ENCODE peak calls at places on chromosome 6, in four cellular contexts. One of them, this sample, is unnamed.

GRCh38 chr6:150417899-150418824 is 49.4 kb downstream of the IYD start:
- DNase-seq in transverse colon: peak; percentile 27
- DNase-seq in COR-L47: no peak
- DNase-seq in stimulated activated CD4-positive, alpha-beta T cell treated with anti-CD3 and anti-CD28 coated beads, Interleukin-1b, Interleukin-23, amount 100 ng/mL, for 48 hours: peak; percentile 3
- DNase-seq in this sample: peak; percentile 74

GRCh38 chr6:132198040-132198439 is 203.2 kb downstream of the MOXD1 start:
- DNase-seq in transverse colon: no peak
- DNase-seq in COR-L47: no peak
- DNase-seq in stimulated activated CD4-positive, alpha-beta T cell treated with anti-CD3 and anti-CD28 coated beads, Interleukin-1b, Interleukin-23, amount 100 ng/mL, for 48 hours: no peak
- DNase-seq in this sample: no peak

GRCh38 chr6:74448850-74449249 is 752.8 kb downstream of the CD109 start:
- DNase-seq in transverse colon: no peak
- DNase-seq in COR-L47: no peak
- DNase-seq in stimulated activated CD4-positive, alpha-beta T cell treated with anti-CD3 and anti-CD28 coated beads, Interleukin-1b, Interleukin-23, amount 100 ng/mL, for 48 hours: no peak
- DNase-seq in this sample: no peak

GRCh38 chr6:165920896-165921671 is 246.6 kb downstream of the TBXT start:
- DNase-seq in transverse colon: no peak
- DNase-seq in COR-L47: no peak
- DNase-seq in stimulated activated CD4-positive, alpha-beta T cell treated with anti-CD3 and anti-CD28 coated beads, Interleukin-1b, Interleukin-23, amount 100 ng/mL, for 48 hours: no peak
- DNase-seq in this sample: no peak

GRCh38 chr6:85143686-85144085 is 306.2 kb upstream of the NT5E start:
- DNase-seq in transverse colon: no peak
- DNase-seq in COR-L47: no peak
- DNase-seq in stimulated activated CD4-positive, alpha-beta T cell treated with anti-CD3 and anti-CD28 coated beads, Interleukin-1b, Interleukin-23, amount 100 ng/mL, for 48 hours: no peak
- DNase-seq in this sample: no peak

GRCh38 chr6:168348186-168348585 is 28.6 kb upstream of the DACT2 start:
- DNase-seq in transverse colon: no peak
- DNase-seq in COR-L47: no peak
- DNase-seq in stimulated activated CD4-positive, alpha-beta T cell treated with anti-CD3 and anti-CD28 coated beads, Interleukin-1b, Interleukin-23, amount 100 ng/mL, for 48 hours: no peak
- DNase-seq in this sample: no peak

GRCh38 chr6:143328885-143329284 is 121.6 kb downstream of the ADAT2 start:
- DNase-seq in transverse colon: no peak
- DNase-seq in COR-L47: no peak
- DNase-seq in stimulated activated CD4-positive, alpha-beta T cell treated with anti-CD3 and anti-CD28 coated beads, Interleukin-1b, Interleukin-23, amount 100 ng/mL, for 48 hours: no peak
- DNase-seq in this sample: no peak

GRCh38 chr6:113120214-113120576 is 737.0 kb upstream of the MARCKS start:
- DNase-seq in transverse colon: no peak
- DNase-seq in COR-L47: no peak
- DNase-seq in stimulated activated CD4-positive, alpha-beta T cell treated with anti-CD3 and anti-CD28 coated beads, Interleukin-1b, Interleukin-23, amount 100 ng/mL, for 48 hours: no peak
- DNase-seq in this sample: no peak

GRCh38 chr6:113859349-113860164 is 2.4 kb downstream of the MARCKS start:
- DNase-seq in transverse colon: peak; percentile 57
- DNase-seq in COR-L47: no peak
- DNase-seq in stimulated activated CD4-positive, alpha-beta T cell treated with anti-CD3 and anti-CD28 coated beads, Interleukin-1b, Interleukin-23, amount 100 ng/mL, for 48 hours: no peak
- DNase-seq in this sample: no peak

GRCh38 chr6:74259931-74260330 is 563.9 kb downstream of the CD109 start:
- DNase-seq in transverse colon: no peak
- DNase-seq in COR-L47: no peak
- DNase-seq in stimulated activated CD4-positive, alpha-beta T cell treated with anti-CD3 and anti-CD28 coated beads, Interleukin-1b, Interleukin-23, amount 100 ng/mL, for 48 hours: no peak
- DNase-seq in this sample: no peak

GRCh38 chr6:154510144-154510905 is at the start of gene CNKSR3:
- DNase-seq in transverse colon: peak; percentile 81
- DNase-seq in COR-L47: peak; percentile 49
- DNase-seq in stimulated activated CD4-positive, alpha-beta T cell treated with anti-CD3 and anti-CD28 coated beads, Interleukin-1b, Interleukin-23, amount 100 ng/mL, for 48 hours: peak; percentile 20
- DNase-seq in this sample: no peak

GRCh38 chr6:7241709-7242645 is 71.0 kb downstream of the SSR1 start:
- DNase-seq in transverse colon: peak; percentile 57
- DNase-seq in COR-L47: no peak
- DNase-seq in stimulated activated CD4-positive, alpha-beta T cell treated with anti-CD3 and anti-CD28 coated beads, Interleukin-1b, Interleukin-23, amount 100 ng/mL, for 48 hours: no peak
- DNase-seq in this sample: no peak

GRCh38 chr6:148152244-148152643 is 190.4 kb upstream of the SASH1 start:
- DNase-seq in transverse colon: peak; percentile 10
- DNase-seq in COR-L47: no peak
- DNase-seq in stimulated activated CD4-positive, alpha-beta T cell treated with anti-CD3 and anti-CD28 coated beads, Interleukin-1b, Interleukin-23, amount 100 ng/mL, for 48 hours: no peak
- DNase-seq in this sample: no peak

GRCh38 chr6:113654396-113654795 is 202.7 kb upstream of the MARCKS start:
- DNase-seq in transverse colon: peak; percentile 39
- DNase-seq in COR-L47: no peak
- DNase-seq in stimulated activated CD4-positive, alpha-beta T cell treated with anti-CD3 and anti-CD28 coated beads, Interleukin-1b, Interleukin-23, amount 100 ng/mL, for 48 hours: no peak
- DNase-seq in this sample: no peak

GRCh38 chr6:104702126-104702841 is 157.4 kb downstream of the HACE1 start:
- DNase-seq in transverse colon: no peak
- DNase-seq in COR-L47: no peak
- DNase-seq in stimulated activated CD4-positive, alpha-beta T cell treated with anti-CD3 and anti-CD28 coated beads, Interleukin-1b, Interleukin-23, amount 100 ng/mL, for 48 hours: no peak
- DNase-seq in this sample: no peak

GRCh38 chr6:89481695-89482094 is 48.7 kb downstream of the ANKRD6 start:
- DNase-seq in transverse colon: no peak
- DNase-seq in COR-L47: no peak
- DNase-seq in stimulated activated CD4-positive, alpha-beta T cell treated with anti-CD3 and anti-CD28 coated beads, Interleukin-1b, Interleukin-23, amount 100 ng/mL, for 48 hours: no peak
- DNase-seq in this sample: no peak

GRCh38 chr6:134253681-134254080 is 64.2 kb downstream of the SGK1 start:
- DNase-seq in transverse colon: no peak
- DNase-seq in COR-L47: no peak
- DNase-seq in stimulated activated CD4-positive, alpha-beta T cell treated with anti-CD3 and anti-CD28 coated beads, Interleukin-1b, Interleukin-23, amount 100 ng/mL, for 48 hours: no peak
- DNase-seq in this sample: no peak

GRCh38 chr6:71579902-71580301 is 291.3 kb downstream of the OGFRL1 start:
- DNase-seq in transverse colon: no peak
- DNase-seq in COR-L47: no peak
- DNase-seq in stimulated activated CD4-positive, alpha-beta T cell treated with anti-CD3 and anti-CD28 coated beads, Interleukin-1b, Interleukin-23, amount 100 ng/mL, for 48 hours: no peak
- DNase-seq in this sample: no peak

This sample was measured in T-helper 2 cell treated with Interferon-gamma antibody and Interleukin-4, amounts not matched to agents 5 μg/mL and 100 μg/mL, for 36 hours.